ENCODE peak calls at places on chromosomes 12 and 14, in nine cellular contexts. M is iris pigment epithelial cell; P is astrocyte of the spinal cord; O is germinal center; E is lung; A is activated naive CD8-positive, alpha-beta T cell treated with anti-CD3 and anti-CD28 coated beads, Interleukin-2, amount 50 U/mL, for 24 hours; L is HTR-8/SVneo; T is neural progenitor cell; C is HFF-Myc. G is an unnamed sample.

GRCh38 chr14:100584056-100585031 is 2.9 kb downstream of the BEGAIN start:
- DNase-seq in M (no peak), P (no peak), O (no peak), E (no peak), A (no peak), L (no peak), T (no peak), C (no peak), G (no peak)

GRCh38 chr12:64090047-64090446 is 132.0 kb downstream of the KICS2 start:
- DNase-seq in M (no peak), P (no peak), O (no peak), E (no peak), A (no peak), L (no peak), T (no peak), C (no peak), G (no peak)

GRCh38 chr12:128076188-128076587 is 190.8 kb upstream of the TMEM132C start:
- DNase-seq in M (peak), P (peak), O (no peak), E (no peak), A (no peak), L (peak), T (no peak), C (no peak), G (peak)

GRCh38 chr14:98198385-98198784 is 1073.6 kb downstream of the BCL11B start:
- DNase-seq in M (no peak), P (no peak), O (no peak), E (no peak), A (no peak), L (no peak), T (no peak), C (no peak), G (no peak)

GRCh38 chr12:106753526-106753925 is 21.0 kb upstream of the RIC8B start:
- DNase-seq in M (no peak), P (no peak), O (peak), E (no peak), A (peak), L (no peak), T (no peak), C (no peak), G (no peak)

GRCh38 chr12:124423683-124424515 is 129.0 kb downstream of the RFLNA start:
- DNase-seq in M (no peak), P (no peak), O (no peak), E (no peak), A (no peak), L (no peak), T (no peak), C (no peak), G (no peak)

GRCh38 chr14:98960617-98961013 is 311.4 kb downstream of the BCL11B start:
- DNase-seq in M (no peak), P (no peak), O (no peak), E (no peak), A (no peak), L (no peak), T (no peak), C (no peak), G (no peak)

GRCh38 chr12:28708918-28709371 is 440.1 kb upstream of the FAR2 start:
- DNase-seq in M (peak), P (peak), O (no peak), E (no peak), A (no peak), L (no peak), T (no peak), C (peak), G (no peak)

GRCh38 chr14:79134346-79134745 is 964.2 kb downstream of the NRXN3 start:
- DNase-seq in M (no peak), P (no peak), O (no peak), E (no peak), A (no peak), L (no peak), T (no peak), C (no peak), G (no peak)

GRCh38 chr12:87960557-87960956 is 68.6 kb downstream of the C12orf50 start:
- DNase-seq in M (no peak), P (no peak), O (no peak), E (no peak), A (no peak), L (no peak), T (no peak), C (no peak), G (no peak)

GRCh38 chr12:95693689-95694088 is 96.9 kb downstream of the NTN4 start:
- DNase-seq in M (no peak), P (no peak), O (no peak), E (no peak), A (no peak), L (no peak), T (no peak), C (no peak), G (no peak)

GRCh38 chr12:82144505-82144904 is 213.7 kb downstream of the CCDC59 start:
- DNase-seq in M (no peak), P (no peak), O (no peak), E (no peak), A (no peak), L (no peak), T (no peak), C (no peak), G (no peak)

GRCh38 chr14:64826845-64827244 is 52.9 kb downstream of the SPTB start:
- DNase-seq in M (peak), P (no peak), O (no peak), E (no peak), A (no peak), L (no peak), T (no peak), C (no peak), G (no peak)

GRCh38 chr12:75850751-75851462 is 180.7 kb downstream of the PHLDA1 start:
- DNase-seq in M (peak), P (peak), O (no peak), E (no peak), A (no peak), L (peak), T (no peak), C (peak), G (no peak)